ENCODE peak calls at places on chromosome 22, in eight cellular contexts. One of them, this sample, is unnamed. For H3K9me3, the result is how much of the 10 kb centered on the place peaks cover.

GRCh38 chr22:26673485-26673884 is 16.1 kb downstream of the MIAT start:
- DNase-seq in tibial nerve: no peak
- DNase-seq in cardiac muscle cell: no peak
- DNase-seq in A549: no peak
- DNase-seq in PC-3: peak
- DNase-seq in Peyer's patch: no peak
- DNase-seq in body of pancreas: no peak
- DNase-seq in fibroblast of lung: peak
- DNase-seq in this sample: no peak

GRCh38 chr22:40401532-40401931 is 31.1 kb downstream of the SGSM3 start:
- DNase-seq in tibial nerve: no peak
- DNase-seq in cardiac muscle cell: no peak
- DNase-seq in A549: no peak
- DNase-seq in PC-3: no peak
- DNase-seq in Peyer's patch: no peak
- DNase-seq in body of pancreas: peak
- DNase-seq in fibroblast of lung: no peak
- DNase-seq in this sample: no peak

GRCh38 chr22:27602390-27602789 is 199.2 kb downstream of the MN1 start:
- DNase-seq in tibial nerve: no peak
- DNase-seq in cardiac muscle cell: no peak
- DNase-seq in A549: no peak
- DNase-seq in PC-3: no peak
- DNase-seq in Peyer's patch: no peak
- DNase-seq in body of pancreas: no peak
- DNase-seq in fibroblast of lung: no peak
- DNase-seq in this sample: no peak

GRCh38 chr22:38490915-38491314 is 15.2 kb downstream of the DDX17 start:
- DNase-seq in tibial nerve: peak
- DNase-seq in cardiac muscle cell: peak
- DNase-seq in A549: peak
- DNase-seq in PC-3: no peak
- DNase-seq in Peyer's patch: peak
- DNase-seq in body of pancreas: peak
- DNase-seq in fibroblast of lung: peak
- DNase-seq in this sample: no peak

GRCh38 chr22:25362883-25363240 is 143.4 kb downstream of the CRYBB2 start:
- DNase-seq in tibial nerve: no peak
- DNase-seq in cardiac muscle cell: no peak
- DNase-seq in A549: no peak
- DNase-seq in PC-3: no peak
- DNase-seq in Peyer's patch: no peak
- DNase-seq in body of pancreas: no peak
- DNase-seq in fibroblast of lung: no peak
- DNase-seq in this sample: no peak

GRCh38 chr22:21446128-21446826 is 20.9 kb upstream of the TMEM191C start:
- DNase-seq in tibial nerve: no peak
- DNase-seq in cardiac muscle cell: no peak
- DNase-seq in A549: no peak
- DNase-seq in PC-3: no peak
- DNase-seq in Peyer's patch: no peak
- DNase-seq in body of pancreas: peak
- DNase-seq in fibroblast of lung: no peak
- DNase-seq in this sample: no peak

GRCh38 chr22:26553056-26553752 is 36.7 kb downstream of the TPST2 start:
- DNase-seq in tibial nerve: no peak
- DNase-seq in cardiac muscle cell: peak
- DNase-seq in A549: peak
- DNase-seq in PC-3: peak
- DNase-seq in Peyer's patch: no peak
- DNase-seq in body of pancreas: peak
- DNase-seq in fibroblast of lung: peak
- DNase-seq in this sample: no peak

GRCh38 chr22:23400286-23400981 is 179.7 kb downstream of the IGLL1 start:
- DNase-seq in tibial nerve: no peak
- DNase-seq in cardiac muscle cell: no peak
- DNase-seq in A549: no peak
- DNase-seq in PC-3: no peak
- DNase-seq in Peyer's patch: peak
- DNase-seq in body of pancreas: no peak
- DNase-seq in fibroblast of lung: no peak
- DNase-seq in this sample: no peak

GRCh38 chr22:30038219-30038618 is 42.0 kb upstream of the HORMAD2 start:
- DNase-seq in tibial nerve: no peak
- DNase-seq in cardiac muscle cell: peak
- DNase-seq in A549: peak
- DNase-seq in PC-3: peak
- DNase-seq in Peyer's patch: no peak
- DNase-seq in body of pancreas: peak
- DNase-seq in fibroblast of lung: peak
- DNase-seq in this sample: no peak

GRCh38 chr22:23179381-23180294 is 671 bp upstream of the BCR start:
- DNase-seq in tibial nerve: peak
- DNase-seq in cardiac muscle cell: peak
- DNase-seq in A549: no peak
- DNase-seq in PC-3: no peak
- DNase-seq in Peyer's patch: no peak
- DNase-seq in body of pancreas: peak
- DNase-seq in fibroblast of lung: no peak
- DNase-seq in this sample: no peak

GRCh38 chr22:45358127-45358526 is 48.4 kb downstream of the FAM118A start:
- DNase-seq in tibial nerve: no peak
- DNase-seq in cardiac muscle cell: peak
- DNase-seq in A549: no peak
- DNase-seq in PC-3: no peak
- DNase-seq in Peyer's patch: no peak
- DNase-seq in body of pancreas: no peak
- DNase-seq in fibroblast of lung: no peak
- DNase-seq in this sample: no peak

GRCh38 chr22:33397381-33397907 is 339.3 kb upstream of the SYN3 start:
- DNase-seq in tibial nerve: no peak
- DNase-seq in cardiac muscle cell: no peak
- DNase-seq in A549: no peak
- DNase-seq in PC-3: no peak
- DNase-seq in Peyer's patch: no peak
- DNase-seq in body of pancreas: no peak
- DNase-seq in fibroblast of lung: no peak
- DNase-seq in this sample: no peak

GRCh38 chr22:44975444-44976262 is 34.2 kb downstream of the PHF21B start:
- DNase-seq in tibial nerve: peak
- DNase-seq in cardiac muscle cell: peak
- DNase-seq in A549: peak
- DNase-seq in PC-3: peak
- DNase-seq in Peyer's patch: peak
- DNase-seq in body of pancreas: peak
- DNase-seq in fibroblast of lung: peak
- DNase-seq in this sample: no peak

GRCh38 chr22:44795701-44796630 is 43.6 kb downstream of the ARHGAP8 start:
- DNase-seq in tibial nerve: no peak
- DNase-seq in cardiac muscle cell: no peak
- DNase-seq in A549: no peak
- DNase-seq in PC-3: no peak
- DNase-seq in Peyer's patch: no peak
- DNase-seq in body of pancreas: no peak
- DNase-seq in fibroblast of lung: no peak
- DNase-seq in this sample: no peak

GRCh38 chr22:17007852-17008731 is at the start of gene GAB4:
- DNase-seq in tibial nerve: no peak
- DNase-seq in cardiac muscle cell: no peak
- DNase-seq in A549: no peak
- DNase-seq in PC-3: no peak
- DNase-seq in Peyer's patch: no peak
- DNase-seq in body of pancreas: no peak
- DNase-seq in fibroblast of lung: no peak
- DNase-seq in this sample: no peak

GRCh38 chr22:42608481-42609361 is 6.0 kb downstream of the POLDIP3 start:
- DNase-seq in tibial nerve: no peak
- DNase-seq in cardiac muscle cell: peak
- DNase-seq in A549: no peak
- DNase-seq in PC-3: peak
- DNase-seq in Peyer's patch: no peak
- DNase-seq in body of pancreas: no peak
- DNase-seq in fibroblast of lung: peak
- DNase-seq in this sample: no peak

GRCh38 chr22:42613869-42614268 is 814 bp downstream of the POLDIP3 start:
- DNase-seq in tibial nerve: no peak
- DNase-seq in cardiac muscle cell: peak
- DNase-seq in A549: no peak
- DNase-seq in PC-3: peak
- DNase-seq in Peyer's patch: no peak
- DNase-seq in body of pancreas: no peak
- DNase-seq in fibroblast of lung: peak
- DNase-seq in this sample: no peak

GRCh38 chr22:42612336-42612735 is 2.3 kb downstream of the POLDIP3 start:
- DNase-seq in tibial nerve: no peak
- DNase-seq in cardiac muscle cell: no peak
- DNase-seq in A549: no peak
- DNase-seq in PC-3: no peak
- DNase-seq in Peyer's patch: no peak
- DNase-seq in body of pancreas: no peak
- DNase-seq in fibroblast of lung: no peak
- DNase-seq in this sample: no peak

GRCh38 chr22:42611076-42611475 is 3.6 kb downstream of the POLDIP3 start:
- DNase-seq in tibial nerve: no peak
- DNase-seq in cardiac muscle cell: peak
- DNase-seq in A549: no peak
- DNase-seq in PC-3: no peak
- DNase-seq in Peyer's patch: no peak
- DNase-seq in body of pancreas: no peak
- DNase-seq in fibroblast of lung: no peak
- DNase-seq in this sample: no peak

DNA sequence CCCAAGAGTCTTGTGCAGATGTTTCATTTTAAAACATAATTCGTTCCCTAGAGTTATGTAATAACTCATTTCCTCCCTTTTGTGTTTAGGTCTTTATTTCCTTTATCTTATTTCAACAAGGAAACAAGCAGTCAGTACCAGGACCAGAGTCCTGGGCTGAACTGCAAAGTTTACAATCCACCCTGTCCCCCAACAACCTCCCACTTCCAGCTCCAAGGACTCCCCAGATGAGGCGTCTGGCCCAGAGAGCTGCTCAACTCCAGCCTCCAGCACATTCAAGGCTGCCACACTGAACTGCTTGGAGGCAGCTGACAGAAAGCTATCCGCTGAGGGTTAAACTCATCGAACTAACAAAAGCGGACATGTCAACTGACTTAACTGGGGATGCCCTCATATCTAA is 4.5 kb downstream of the POLDIP3 start:
- DNase-seq in tibial nerve: no peak
- DNase-seq in cardiac muscle cell: peak
- DNase-seq in A549: no peak
- DNase-seq in PC-3: no peak
- DNase-seq in Peyer's patch: no peak
- DNase-seq in body of pancreas: no peak
- DNase-seq in fibroblast of lung: no peak
- DNase-seq in this sample: no peak
- H3K9me3 ChIP-seq in tibial nerve: under half
- H3K9me3 ChIP-seq in cardiac muscle cell: under half
- H3K9me3 ChIP-seq in A549: under half
- H3K9me3 ChIP-seq in PC-3: under half
- H3K9me3 ChIP-seq in Peyer's patch: under half
- H3K9me3 ChIP-seq in body of pancreas: under half
- H3K9me3 ChIP-seq in fibroblast of lung: under half
- H3K9me3 ChIP-seq in this sample: under half

DNA sequence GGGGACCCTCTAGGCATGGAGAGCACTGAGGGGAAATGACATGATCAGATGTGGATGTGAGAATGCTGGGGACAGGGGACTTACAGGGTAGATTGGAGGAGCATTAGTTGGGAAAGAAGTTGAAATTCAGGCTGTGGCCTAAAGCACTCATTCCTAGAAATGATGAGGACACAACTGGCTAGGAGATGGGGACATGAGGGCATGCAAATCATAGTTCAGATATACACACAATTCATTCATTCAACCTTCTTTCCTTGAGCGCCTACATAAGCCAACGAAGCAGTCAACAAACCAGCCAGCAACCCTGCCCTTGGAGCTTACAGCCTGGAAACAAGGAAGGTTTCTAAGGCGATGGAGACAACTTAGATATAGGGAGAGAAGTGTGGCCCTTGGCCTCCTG is 14.2 kb downstream of the CSF2RB start:
- DNase-seq in tibial nerve: no peak
- DNase-seq in cardiac muscle cell: no peak
- DNase-seq in A549: no peak
- DNase-seq in PC-3: no peak
- DNase-seq in Peyer's patch: no peak
- DNase-seq in body of pancreas: no peak
- DNase-seq in fibroblast of lung: no peak
- DNase-seq in this sample: no peak
- H3K27ac ChIP-seq in tibial nerve: no peak
- H3K27ac ChIP-seq in cardiac muscle cell: no peak
- H3K27ac ChIP-seq in A549: no peak
- H3K27ac ChIP-seq in PC-3: no peak
- H3K27ac ChIP-seq in Peyer's patch: no peak
- H3K27ac ChIP-seq in body of pancreas: no peak
- H3K27ac ChIP-seq in fibroblast of lung: no peak
- H3K27ac ChIP-seq in this sample: no peak

GRCh38 chr22:19916941-19917340 is 24.6 kb upstream of the COMT start:
- DNase-seq in tibial nerve: no peak
- DNase-seq in cardiac muscle cell: no peak
- DNase-seq in A549: no peak
- DNase-seq in PC-3: no peak
- DNase-seq in Peyer's patch: no peak
- DNase-seq in body of pancreas: no peak
- DNase-seq in fibroblast of lung: no peak
- DNase-seq in this sample: no peak
- H3K9me3 ChIP-seq in tibial nerve: under half
- H3K9me3 ChIP-seq in cardiac muscle cell: under half
- H3K9me3 ChIP-seq in A549: under half
- H3K9me3 ChIP-seq in PC-3: under half
- H3K9me3 ChIP-seq in Peyer's patch: under half
- H3K9me3 ChIP-seq in body of pancreas: under half
- H3K9me3 ChIP-seq in fibroblast of lung: under half
- H3K9me3 ChIP-seq in this sample: under half

GRCh38 chr22:41405588-41405987 is 23.8 kb downstream of the TEF start:
- DNase-seq in tibial nerve: no peak
- DNase-seq in cardiac muscle cell: no peak
- DNase-seq in A549: no peak
- DNase-seq in PC-3: no peak
- DNase-seq in Peyer's patch: no peak
- DNase-seq in body of pancreas: no peak
- DNase-seq in fibroblast of lung: no peak
- DNase-seq in this sample: no peak

GRCh38 chr22:41411021-41411851 is 29.5 kb downstream of the TEF start:
- DNase-seq in tibial nerve: peak
- DNase-seq in cardiac muscle cell: no peak
- DNase-seq in A549: no peak
- DNase-seq in PC-3: no peak
- DNase-seq in Peyer's patch: no peak
- DNase-seq in body of pancreas: peak
- DNase-seq in fibroblast of lung: no peak
- DNase-seq in this sample: no peak

GRCh38 chr22:41407433-41407832 is 25.7 kb downstream of the TEF start:
- DNase-seq in tibial nerve: no peak
- DNase-seq in cardiac muscle cell: no peak
- DNase-seq in A549: no peak
- DNase-seq in PC-3: no peak
- DNase-seq in Peyer's patch: no peak
- DNase-seq in body of pancreas: no peak
- DNase-seq in fibroblast of lung: no peak
- DNase-seq in this sample: no peak

GRCh38 chr22:41408665-41409064 is 26.9 kb downstream of the TEF start:
- DNase-seq in tibial nerve: no peak
- DNase-seq in cardiac muscle cell: no peak
- DNase-seq in A549: no peak
- DNase-seq in PC-3: no peak
- DNase-seq in Peyer's patch: no peak
- DNase-seq in body of pancreas: no peak
- DNase-seq in fibroblast of lung: no peak
- DNase-seq in this sample: no peak

GRCh38 chr22:41410311-41410751 is 28.6 kb downstream of the TEF start:
- DNase-seq in tibial nerve: no peak
- DNase-seq in cardiac muscle cell: no peak
- DNase-seq in A549: no peak
- DNase-seq in PC-3: no peak
- DNase-seq in Peyer's patch: no peak
- DNase-seq in body of pancreas: peak
- DNase-seq in fibroblast of lung: no peak
- DNase-seq in this sample: no peak
- H3K27ac ChIP-seq in tibial nerve: peak
- H3K27ac ChIP-seq in cardiac muscle cell: no peak
- H3K27ac ChIP-seq in A549: no peak
- H3K27ac ChIP-seq in PC-3: no peak
- H3K27ac ChIP-seq in Peyer's patch: peak
- H3K27ac ChIP-seq in body of pancreas: peak
- H3K27ac ChIP-seq in fibroblast of lung: no peak
- H3K27ac ChIP-seq in this sample: peak